ENCODE peak calls at places on chromosomes 1 and 21, in eight cellular contexts. A, V, D, K, B, C, T and Z are unnamed samples.

GRCh38 chr21:42009018-42009830 is 936 bp downstream of the ZBTB21 start:
- DNase-seq in A (no peak), V (peak), D (peak), K (peak), B (peak), C (peak), T (no peak), Z (no peak)

GRCh38 chr1:1283821-1284220 is 3.6 kb downstream of the SCNN1D start:
- DNase-seq in A (no peak), V (no peak), D (no peak), K (peak), B (no peak), C (peak), T (no peak), Z (no peak)

GRCh38 chr1:167791281-167792209 is 69.8 kb downstream of the MPZL1 start:
- DNase-seq in A (no peak), V (peak), D (peak), K (no peak), B (peak), C (peak), T (no peak), Z (no peak)

GRCh38 chr21:32423846-32424535 is 11.5 kb downstream of the EVA1C start:
- DNase-seq in A (no peak), V (no peak), D (no peak), K (no peak), B (no peak), C (no peak), T (no peak), Z (no peak)

GRCh38 chr1:19315378-19316206 is 3.5 kb downstream of the SLC66A1 start:
- DNase-seq in A (no peak), V (peak), D (no peak), K (peak), B (no peak), C (no peak), T (no peak), Z (no peak)

GRCh38 chr1:234488954-234489691 is 10.1 kb upstream of the TARBP1 start:
- DNase-seq in A (no peak), V (no peak), D (no peak), K (no peak), B (no peak), C (no peak), T (no peak), Z (no peak)

GRCh38 chr1:92299477-92300125 is 742 bp downstream of the RPAP2 start:
- DNase-seq in A (no peak), V (peak), D (no peak), K (peak), B (no peak), C (no peak), T (no peak), Z (no peak)

GRCh38 chr1:214454619-214455396 is 96.6 kb downstream of the PTPN14 start:
- DNase-seq in A (no peak), V (peak), D (no peak), K (no peak), B (no peak), C (no peak), T (no peak), Z (peak)

GRCh38 chr1:165403835-165404482 is 41.0 kb downstream of the RXRG start:
- DNase-seq in A (no peak), V (peak), D (no peak), K (peak), B (no peak), C (peak), T (no peak), Z (peak)

GRCh38 chr21:15051652-15052554 is 12.9 kb downstream of the NRIP1 start:
- DNase-seq in A (no peak), V (no peak), D (no peak), K (no peak), B (no peak), C (no peak), T (no peak), Z (no peak)
- H3K4me3 ChIP-seq in A (peak), V (no peak), D (no peak), K (no peak), B (no peak), C (no peak), T (no peak), Z (no peak)

GRCh38 chr1:112507896-112508241 is 896 bp upstream of the WNT2B start:
- DNase-seq in A (no peak), V (no peak), D (no peak), K (peak), B (no peak), C (peak), T (no peak), Z (no peak)

GRCh38 chr1:112508242-112509004 is at the start of gene WNT2B:
- DNase-seq in A (no peak), V (no peak), D (no peak), K (peak), B (no peak), C (peak), T (no peak), Z (peak)

GRCh38 chr1:112510340-112510739 is 1.6 kb downstream of the WNT2B start:
- DNase-seq in A (no peak), V (no peak), D (no peak), K (no peak), B (no peak), C (no peak), T (no peak), Z (no peak)

GRCh38 chr1:112509005-112509659 is 367 bp downstream of the WNT2B start:
- DNase-seq in A (no peak), V (no peak), D (no peak), K (no peak), B (no peak), C (peak), T (no peak), Z (no peak)

DNA sequence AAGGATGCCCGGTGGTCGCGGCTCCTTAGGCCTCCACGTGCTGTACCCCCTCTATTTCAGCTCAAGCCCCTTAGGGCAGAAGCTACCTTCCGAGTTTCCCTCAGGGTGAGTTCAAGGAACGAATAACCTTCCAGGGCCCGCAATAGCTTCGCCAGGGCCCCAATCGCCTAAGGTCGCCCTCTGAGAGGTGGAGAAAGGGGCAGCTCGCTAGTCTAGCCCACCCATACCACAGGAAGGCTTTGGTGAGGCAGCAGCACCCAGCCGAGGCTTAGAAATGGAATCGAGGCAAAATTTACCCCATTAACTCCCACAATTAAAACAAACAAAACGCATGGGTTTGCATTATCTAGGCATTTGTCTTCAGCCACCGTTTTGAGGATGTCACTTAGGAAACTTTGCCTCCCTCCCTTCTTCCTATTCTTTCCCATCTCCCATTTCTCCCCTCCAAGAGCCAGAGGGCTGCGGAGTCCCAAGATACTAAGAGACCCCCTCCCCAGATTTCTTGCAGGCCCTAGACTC is 954 bp downstream of the WNT2B start:
- DNase-seq in A (no peak), V (no peak), D (no peak), K (no peak), B (no peak), C (no peak), T (no peak), Z (no peak)
- H3K4me3 ChIP-seq in A (no peak), V (no peak), D (no peak), K (no peak), B (no peak), C (peak), T (peak), Z (no peak)

GRCh38 chr1:37890378-37891014 is 31.1 kb upstream of the MTF1 start:
- DNase-seq in A (peak), V (peak), D (no peak), K (peak), B (no peak), C (peak), T (no peak), Z (peak)

GRCh38 chr1:37887986-37888700 is 28.8 kb upstream of the MTF1 start:
- DNase-seq in A (no peak), V (no peak), D (no peak), K (no peak), B (no peak), C (no peak), T (no peak), Z (peak)

DNA sequence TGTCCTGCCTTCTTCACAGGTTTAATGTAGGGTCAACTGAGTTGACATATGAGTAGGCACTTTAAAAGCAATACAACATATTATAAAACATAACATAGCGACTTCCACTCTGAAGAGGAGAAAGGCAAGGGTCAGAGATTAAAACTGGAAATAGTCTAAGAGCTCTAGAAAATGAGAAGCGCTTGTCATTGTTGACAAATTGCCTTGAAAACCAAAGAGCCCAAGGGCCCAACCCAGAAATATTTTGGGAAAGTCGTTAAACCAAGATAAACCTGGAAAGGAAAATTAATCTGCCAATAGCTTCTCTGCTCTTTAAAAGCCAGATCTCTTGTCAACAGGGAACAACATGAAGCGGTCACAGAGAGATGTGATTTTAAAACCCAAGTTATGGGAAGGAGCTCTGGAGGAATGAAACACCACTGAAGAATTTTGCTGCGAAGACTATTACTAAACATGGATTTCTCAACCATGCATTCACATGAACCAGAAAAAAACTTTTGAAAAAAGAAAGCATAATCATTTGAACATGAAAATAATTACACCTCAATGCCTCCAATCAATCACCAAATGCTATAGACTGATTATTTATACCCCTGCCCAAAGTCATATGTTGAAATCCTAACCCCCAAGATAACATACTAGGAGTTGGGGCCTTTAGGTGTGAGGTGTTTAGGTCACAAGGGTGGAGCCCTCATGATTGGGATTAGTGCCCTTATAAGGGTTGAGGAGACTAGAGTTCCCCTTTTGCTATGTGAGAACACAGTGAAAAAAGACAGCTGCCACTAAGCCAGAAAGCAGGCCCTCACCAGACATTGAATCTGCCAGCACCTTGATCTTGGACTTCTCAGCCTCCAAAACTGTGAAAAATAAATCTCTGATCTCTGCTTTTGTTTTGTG is 33.0 kb upstream of the MTF1 start:
- DNase-seq in A (no peak), V (peak), D (no peak), K (peak), B (no peak), C (no peak), T (no peak), Z (no peak)
- H3K4me3 ChIP-seq in A (no peak), V (no peak), D (no peak), K (no peak), B (no peak), C (no peak), T (no peak), Z (no peak)

GRCh38 chr1:169486281-169486904 is 649 bp upstream of the SLC19A2 start:
- DNase-seq in A (no peak), V (peak), D (peak), K (no peak), B (peak), C (no peak), T (no peak), Z (no peak)

GRCh38 chr1:169483500-169483966 is 2.2 kb downstream of the SLC19A2 start:
- DNase-seq in A (no peak), V (peak), D (no peak), K (no peak), B (peak), C (no peak), T (no peak), Z (no peak)

GRCh38 chr1:169484683-169485426 is 889 bp downstream of the SLC19A2 start:
- DNase-seq in A (no peak), V (peak), D (peak), K (peak), B (peak), C (peak), T (no peak), Z (no peak)

GRCh38 chr1:169485427-169486280 is at the start of gene SLC19A2:
- DNase-seq in A (peak), V (peak), D (peak), K (peak), B (peak), C (peak), T (peak), Z (peak)

GRCh38 chr1:169484107-169484506 is 1.6 kb downstream of the SLC19A2 start:
- DNase-seq in A (no peak), V (no peak), D (no peak), K (no peak), B (no peak), C (no peak), T (no peak), Z (no peak)
- H3K4me3 ChIP-seq in A (peak), V (peak), D (peak), K (peak), B (peak), C (peak), T (peak), Z (no peak)